ENCODE peak calls at places on chromosome 14, in four cellular contexts. One of them, this sample, is unnamed.
A peak's percentile ranks its signal among the peaks of the same experiment; 100 is the strongest.

GRCh38 chr14:36423430-36423829 is 96.6 kb downstream of the NKX2-1 start:
- DNase-seq in HCT116: no peak
- DNase-seq in stomach: no peak
- DNase-seq in lower leg skin: no peak
- DNase-seq in this sample: no peak

GRCh38 chr14:24607081-24607480 is 2.4 kb downstream of the GZMH start:
- DNase-seq in HCT116: no peak
- DNase-seq in stomach: no peak
- DNase-seq in lower leg skin: no peak
- DNase-seq in this sample: no peak

GRCh38 chr14:30532264-30532663 is 26.7 kb upstream of the G2E3 start:
- DNase-seq in HCT116: no peak
- DNase-seq in stomach: no peak
- DNase-seq in lower leg skin: no peak
- DNase-seq in this sample: no peak

GRCh38 chr14:95516554-95517209 is at the start of gene SYNE3:
- DNase-seq in HCT116: no peak
- DNase-seq in stomach: peak; percentile 66
- DNase-seq in lower leg skin: peak; percentile 39
- DNase-seq in this sample: no peak

GRCh38 chr14:30559638-30560071 is 697 bp downstream of the G2E3 start:
- DNase-seq in HCT116: no peak
- DNase-seq in stomach: no peak
- DNase-seq in lower leg skin: no peak
- DNase-seq in this sample: no peak

GRCh38 chr14:36522347-36522971 is 2.4 kb upstream of the NKX2-1 start:
- DNase-seq in HCT116: no peak
- DNase-seq in stomach: no peak
- DNase-seq in lower leg skin: no peak
- DNase-seq in this sample: no peak

GRCh38 chr14:31770271-31770670 is 209.1 kb downstream of the NUBPL start:
- DNase-seq in HCT116: no peak
- DNase-seq in stomach: no peak
- DNase-seq in lower leg skin: peak; percentile 43
- DNase-seq in this sample: no peak

GRCh38 chr14:62329427-62329826 is 567.2 kb downstream of the SNAPC1 start:
- DNase-seq in HCT116: no peak
- DNase-seq in stomach: no peak
- DNase-seq in lower leg skin: no peak
- DNase-seq in this sample: no peak

GRCh38 chr14:68669101-68669500 is 123.8 kb downstream of the ZFP36L1 start:
- DNase-seq in HCT116: no peak
- DNase-seq in stomach: no peak
- DNase-seq in lower leg skin: no peak
- DNase-seq in this sample: no peak

GRCh38 chr14:61420326-61420725 is 98.9 kb downstream of the PRKCH start:
- DNase-seq in HCT116: peak; percentile 6
- DNase-seq in stomach: no peak
- DNase-seq in lower leg skin: no peak
- DNase-seq in this sample: no peak

GRCh38 chr14:103941462-103941861 is 867 bp downstream of the RD3L start:
- DNase-seq in HCT116: no peak
- DNase-seq in stomach: no peak
- DNase-seq in lower leg skin: no peak
- DNase-seq in this sample: no peak

GRCh38 chr14:81868172-81868571 is 334.5 kb upstream of the SEL1L start:
- DNase-seq in HCT116: no peak
- DNase-seq in stomach: no peak
- DNase-seq in lower leg skin: no peak
- DNase-seq in this sample: no peak

GRCh38 chr14:71155743-71156142 is 248.5 kb downstream of the PCNX1 start:
- DNase-seq in HCT116: no peak
- DNase-seq in stomach: no peak
- DNase-seq in lower leg skin: no peak
- DNase-seq in this sample: no peak

GRCh38 chr14:71148627-71149026 is 241.4 kb downstream of the PCNX1 start:
- DNase-seq in HCT116: no peak
- DNase-seq in stomach: no peak
- DNase-seq in lower leg skin: no peak
- DNase-seq in this sample: no peak

DNA sequence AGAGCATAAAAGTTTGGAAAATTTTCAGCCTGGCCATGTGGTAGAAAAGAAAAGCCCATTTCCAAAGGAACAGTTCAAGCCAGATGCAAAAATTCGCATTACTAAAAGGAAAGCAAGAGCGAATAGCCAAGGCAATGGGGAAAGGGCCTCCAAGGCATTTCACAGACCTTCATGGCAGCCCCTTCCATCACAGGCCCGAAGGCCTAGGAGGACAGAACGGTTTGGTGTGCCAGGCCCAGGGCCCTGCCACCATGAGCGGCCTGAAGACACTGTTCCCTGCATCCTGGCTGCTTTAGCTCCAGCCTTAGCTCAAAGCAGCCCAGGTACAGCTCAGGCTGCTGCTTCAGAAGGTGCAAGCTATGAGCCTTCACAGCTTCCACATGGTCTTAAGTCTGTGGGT is 243.5 kb downstream of the PCNX1 start:
- DNase-seq in HCT116: no peak
- DNase-seq in stomach: no peak
- DNase-seq in lower leg skin: no peak
- DNase-seq in this sample: no peak
- TF ChIP-seq CTCF in HCT116: no peak
- TF ChIP-seq CTCF in stomach: no peak
- TF ChIP-seq CTCF in lower leg skin: no peak
- TF ChIP-seq CTCF in this sample: no peak

DNA sequence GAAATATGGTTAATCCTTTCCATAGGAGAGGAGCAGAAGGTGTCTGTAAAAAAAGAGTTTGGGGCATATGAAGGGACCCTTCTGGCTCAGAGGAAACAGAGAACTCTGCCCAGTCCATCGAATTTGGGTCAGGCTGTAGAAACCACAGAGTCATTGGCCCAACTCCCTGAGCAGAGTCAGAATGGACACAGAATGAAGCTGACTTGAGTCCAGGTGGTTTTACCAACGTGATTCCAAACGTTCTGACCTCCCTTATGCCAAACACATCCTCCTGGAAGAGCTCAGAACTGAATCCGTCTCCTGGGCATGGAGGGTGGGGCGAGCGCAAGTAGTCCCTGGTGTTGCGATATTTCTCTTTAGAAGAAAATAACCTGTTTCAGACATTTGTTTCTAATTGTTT is 138.8 kb downstream of the DAD1 start:
- DNase-seq in HCT116: no peak
- DNase-seq in stomach: no peak
- DNase-seq in lower leg skin: no peak
- DNase-seq in this sample: no peak
- H3K4me3 ChIP-seq in HCT116: no peak overlapping the region
- H3K4me3 ChIP-seq in stomach: no peak overlapping the region
- H3K4me3 ChIP-seq in lower leg skin: no peak overlapping the region
- H3K4me3 ChIP-seq in this sample: no peak overlapping the region

GRCh38 chr14:64939817-64940190 is 2.7 kb downstream of the GPX2 start:
- DNase-seq in HCT116: no peak
- DNase-seq in stomach: no peak
- DNase-seq in lower leg skin: no peak
- DNase-seq in this sample: no peak

GRCh38 chr14:64938972-64939816 is 3.4 kb downstream of the GPX2 start:
- DNase-seq in HCT116: no peak
- DNase-seq in stomach: no peak
- DNase-seq in lower leg skin: no peak
- DNase-seq in this sample: no peak

GRCh38 chr14:64935508-64935907 is 7.0 kb downstream of the GPX2 start:
- DNase-seq in HCT116: no peak
- DNase-seq in stomach: no peak
- DNase-seq in lower leg skin: no peak
- DNase-seq in this sample: no peak

GRCh38 chr14:64937176-64937820 is 5.2 kb downstream of the GPX2 start:
- DNase-seq in HCT116: no peak
- DNase-seq in stomach: no peak
- DNase-seq in lower leg skin: no peak
- DNase-seq in this sample: no peak

DNA sequence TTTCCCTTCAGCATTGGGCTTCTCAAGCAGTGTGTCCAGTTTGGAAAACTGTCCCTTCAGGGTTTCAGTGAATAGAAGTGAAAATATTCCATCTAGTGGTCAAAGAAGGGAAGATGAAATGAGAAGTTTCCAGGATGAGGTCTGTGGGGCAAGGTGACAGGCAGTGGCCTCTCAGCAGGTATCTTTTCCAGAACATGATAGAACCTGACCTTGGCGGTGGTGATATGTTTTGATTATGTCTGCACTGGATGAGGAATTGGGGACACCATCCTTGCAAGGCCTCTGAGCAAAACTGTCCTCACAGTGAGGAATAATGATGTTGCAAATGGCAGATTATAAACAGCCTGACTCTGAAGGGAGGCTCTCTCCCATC is 4.7 kb downstream of the GPX2 start:
- DNase-seq in HCT116: no peak
- DNase-seq in stomach: no peak
- DNase-seq in lower leg skin: no peak
- DNase-seq in this sample: no peak
- TF ChIP-seq CTCF in HCT116: peak; percentile 18
- TF ChIP-seq CTCF in stomach: peak; percentile 7
- TF ChIP-seq CTCF in lower leg skin: no peak
- TF ChIP-seq CTCF in this sample: peak; percentile 26

GRCh38 chr14:20306079-20306423 is 300 bp upstream of the TTC5 start:
- DNase-seq in HCT116: no peak
- DNase-seq in stomach: no peak
- DNase-seq in lower leg skin: no peak
- DNase-seq in this sample: no peak
- H3K4me3 ChIP-seq in HCT116: peak overlapping the region; percentile 76
- H3K4me3 ChIP-seq in stomach: peak overlapping the region; percentile 98
- H3K4me3 ChIP-seq in lower leg skin: no peak overlapping the region
- H3K4me3 ChIP-seq in this sample: peak overlapping the region; percentile 76

DNA sequence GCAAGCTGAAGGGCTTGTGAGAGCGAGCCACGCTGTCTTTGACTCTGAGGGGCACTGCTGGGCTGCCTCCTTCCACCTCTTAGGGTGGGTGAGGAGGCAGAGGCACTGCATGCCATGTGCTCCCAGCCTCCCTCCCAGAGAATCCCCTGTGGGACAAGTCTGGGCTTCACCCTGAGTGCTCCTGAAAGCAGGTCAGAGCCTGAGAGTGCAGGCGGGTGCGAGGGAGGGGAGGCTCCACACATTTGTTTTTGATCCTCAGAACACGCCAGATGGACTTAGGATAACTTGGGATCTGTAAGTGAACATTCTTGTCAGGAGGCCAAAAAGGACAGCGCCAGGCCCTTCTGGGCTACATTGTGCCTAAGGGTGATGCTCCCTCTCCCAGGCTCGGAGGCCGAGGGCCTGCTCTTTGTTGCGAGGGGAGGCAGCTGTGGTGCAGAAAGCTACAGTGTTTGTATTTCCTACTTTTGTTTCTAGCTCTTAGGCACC is 155.4 kb downstream of the TMX1 start:
- DNase-seq in HCT116: no peak
- DNase-seq in stomach: no peak
- DNase-seq in lower leg skin: peak; percentile 57
- DNase-seq in this sample: no peak
- TF ChIP-seq CTCF in HCT116: no peak
- TF ChIP-seq CTCF in stomach: no peak
- TF ChIP-seq CTCF in lower leg skin: no peak
- TF ChIP-seq CTCF in this sample: no peak

GRCh38 chr14:50801706-50802105 is 29.3 kb downstream of the NIN start:
- DNase-seq in HCT116: no peak
- DNase-seq in stomach: no peak
- DNase-seq in lower leg skin: no peak
- DNase-seq in this sample: no peak

GRCh38 chr14:50805396-50805795 is 25.6 kb downstream of the NIN start:
- DNase-seq in HCT116: no peak
- DNase-seq in stomach: no peak
- DNase-seq in lower leg skin: no peak
- DNase-seq in this sample: no peak

GRCh38 chr14:50806241-50806933 is 24.6 kb downstream of the NIN start:
- DNase-seq in HCT116: no peak
- DNase-seq in stomach: no peak
- DNase-seq in lower leg skin: no peak
- DNase-seq in this sample: no peak

GRCh38 chr14:50808053-50808452 is 22.9 kb downstream of the NIN start:
- DNase-seq in HCT116: no peak
- DNase-seq in stomach: no peak
- DNase-seq in lower leg skin: no peak
- DNase-seq in this sample: no peak

DNA sequence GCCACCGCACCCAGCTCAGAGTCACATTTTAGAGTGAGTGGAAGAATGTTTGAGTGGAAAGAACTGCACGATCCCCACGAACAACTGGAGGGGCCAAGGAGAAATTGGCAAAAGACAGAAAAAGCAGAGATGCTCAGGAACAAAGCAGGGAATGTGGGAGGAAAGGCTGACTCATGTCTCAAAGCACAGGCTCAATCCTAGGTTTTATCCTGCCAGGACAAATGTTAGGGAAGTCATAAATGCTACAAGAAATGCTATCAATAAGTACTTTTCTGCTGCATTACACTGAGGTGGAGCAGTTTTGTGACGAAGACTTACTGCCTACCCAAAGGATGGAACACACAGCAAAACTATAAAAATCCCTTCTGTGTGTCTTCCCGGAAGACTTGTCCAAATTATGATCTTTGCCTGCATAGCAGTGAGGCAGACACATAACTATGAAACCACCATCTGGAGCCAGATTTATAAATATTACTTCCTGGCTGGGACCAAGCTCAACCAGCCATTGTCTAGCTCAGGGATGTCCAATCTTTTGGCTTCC is 26.7 kb downstream of the NIN start:
- DNase-seq in HCT116: no peak
- DNase-seq in stomach: no peak
- DNase-seq in lower leg skin: no peak
- DNase-seq in this sample: no peak
- H3K4me3 ChIP-seq in HCT116: no peak overlapping the region
- H3K4me3 ChIP-seq in stomach: no peak overlapping the region
- H3K4me3 ChIP-seq in lower leg skin: no peak overlapping the region
- H3K4me3 ChIP-seq in this sample: no peak overlapping the region

DNA sequence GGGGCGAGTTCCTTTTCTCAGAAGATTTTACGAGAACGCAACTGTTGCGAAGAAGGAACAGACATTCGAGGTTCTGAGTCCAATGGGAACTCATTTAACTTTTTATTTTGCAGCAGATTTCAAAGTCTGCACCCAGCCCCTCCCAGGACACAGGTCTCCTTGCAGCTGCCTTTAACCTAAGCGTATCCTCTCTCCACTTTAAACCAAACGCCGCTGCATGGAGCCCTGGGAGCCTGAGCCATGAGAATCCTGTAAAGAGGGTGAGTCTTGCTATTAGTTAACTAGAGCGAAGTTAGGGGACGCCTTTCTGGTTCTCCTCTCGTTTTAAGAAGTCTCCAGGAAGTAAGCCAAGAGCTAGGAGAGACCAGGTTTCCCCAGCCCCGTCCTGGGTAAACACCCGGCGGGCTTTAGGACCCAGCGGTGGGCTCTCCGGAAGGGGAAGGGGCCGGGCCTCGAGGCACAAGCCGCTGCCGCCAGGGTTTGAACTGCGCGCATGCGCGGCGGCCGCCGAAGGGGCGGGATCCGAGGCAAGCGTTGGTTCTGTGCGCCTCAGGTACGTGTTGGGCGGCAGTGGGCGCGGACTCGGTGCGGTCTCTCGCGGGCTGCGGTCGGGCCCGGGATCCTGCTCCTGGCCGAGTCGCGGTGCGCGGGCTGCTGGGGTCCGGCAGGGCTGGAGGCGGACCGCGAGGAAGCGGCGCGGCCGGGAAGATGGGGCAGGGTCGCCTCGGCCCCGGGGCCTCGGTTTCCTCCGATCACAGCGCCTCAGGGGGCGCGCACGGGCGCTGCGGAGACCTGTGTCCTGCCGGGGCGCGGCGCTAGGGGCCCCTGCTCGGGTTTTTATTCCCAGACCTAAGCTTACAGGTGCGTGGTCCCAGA is at the start of gene TDP1:
- DNase-seq in HCT116: peak; percentile 91
- DNase-seq in stomach: peak; percentile 99
- DNase-seq in lower leg skin: peak; percentile 94
- DNase-seq in this sample: peak; percentile 86
- TF ChIP-seq CTCF in HCT116: no peak
- TF ChIP-seq CTCF in stomach: no peak
- TF ChIP-seq CTCF in lower leg skin: no peak
- TF ChIP-seq CTCF in this sample: no peak